ENCODE peak calls at places on chromosomes 6 and 20, in seven cellular contexts. T is AG04450, V is astrocyte of the spinal cord, K is GM12865, S is choroid plexus epithelial cell, G is tibial artery, B is progenitor cell of endocrine pancreas. X is an unnamed sample.

GRCh38 chr20:53738039-53738944 is 144.7 kb upstream of the ZNF217 start:
- DNase-seq in T (peak; percentile 36), V (peak; percentile 80), K (peak; percentile 89), S (peak; percentile 85), G (peak; percentile 41), B (peak; percentile 31), X (peak; percentile 60)

GRCh38 chr6:134984821-134985220 is 34.9 kb upstream of the ALDH8A1 start:
- DNase-seq in T (peak; percentile 8), V (peak; percentile 46), K (no peak), S (peak; percentile 56), G (no peak), B (no peak), X (no peak)

GRCh38 chr20:46284028-46284427 is 24.3 kb downstream of the CDH22 start:
- DNase-seq in T (no peak), V (no peak), K (no peak), S (no peak), G (no peak), B (no peak), X (no peak)

GRCh38 chr6:168716581-168716980 is 275.6 kb downstream of the SMOC2 start:
- DNase-seq in T (no peak), V (no peak), K (no peak), S (no peak), G (no peak), B (no peak), X (no peak)

GRCh38 chr6:148701393-148701774 is 45.4 kb upstream of the UST start:
- DNase-seq in T (no peak), V (no peak), K (no peak), S (no peak), G (no peak), B (no peak), X (no peak)

GRCh38 chr6:145688493-145688905 is 46.8 kb downstream of the EPM2A start:
- DNase-seq in T (peak; percentile 38), V (peak; percentile 81), K (no peak), S (peak; percentile 58), G (no peak), B (no peak), X (no peak)

GRCh38 chr6:43891072-43891870 is 121.3 kb downstream of the VEGFA start:
- DNase-seq in T (no peak), V (no peak), K (no peak), S (no peak), G (no peak), B (no peak), X (no peak)

GRCh38 chr6:84635081-84635745 is 129.2 kb downstream of the TBX18 start:
- DNase-seq in T (no peak), V (peak; percentile 63), K (no peak), S (peak; percentile 79), G (no peak), B (no peak), X (no peak)

GRCh38 chr20:227439-228105 is 514 bp downstream of the DEFB129 start:
- DNase-seq in T (no peak), V (no peak), K (no peak), S (no peak), G (no peak), B (no peak), X (no peak)

GRCh38 chr6:136566007-136566487 is 15.8 kb upstream of the MAP7 start:
- DNase-seq in T (no peak), V (no peak), K (no peak), S (peak; percentile 39), G (no peak), B (no peak), X (no peak)

GRCh38 chr6:135644394-135644793 is 146.9 kb upstream of the AHI1 start:
- DNase-seq in T (no peak), V (no peak), K (no peak), S (no peak), G (no peak), B (no peak), X (no peak)

GRCh38 chr20:24777746-24778145 is 171.3 kb upstream of the CST7 start:
- DNase-seq in T (no peak), V (no peak), K (no peak), S (no peak), G (no peak), B (no peak), X (no peak)

GRCh38 chr20:45745015-45745414 is 22.9 kb downstream of the SPINT4 start:
- DNase-seq in T (no peak), V (no peak), K (no peak), S (no peak), G (no peak), B (no peak), X (no peak)

GRCh38 chr6:81439417-81439816 is 313.1 kb downstream of the TENT5A start:
- DNase-seq in T (no peak), V (no peak), K (no peak), S (no peak), G (no peak), B (no peak), X (no peak)

GRCh38 chr6:76631641-76632040 is 559.2 kb upstream of the IMPG1 start:
- DNase-seq in T (no peak), V (no peak), K (no peak), S (no peak), G (no peak), B (no peak), X (no peak)

GRCh38 chr6:76634695-76635094 is 562.2 kb upstream of the IMPG1 start:
- DNase-seq in T (no peak), V (no peak), K (no peak), S (no peak), G (no peak), B (no peak), X (no peak)

GRCh38 chr6:76633259-76633658 is 560.8 kb upstream of the IMPG1 start:
- DNase-seq in T (no peak), V (no peak), K (no peak), S (no peak), G (no peak), B (no peak), X (no peak)
- TF ChIP-seq CTCF in T (no peak), V (no peak), K (peak; percentile 5), S (no peak), G (no peak), B (peak; percentile 17), X (no peak)

GRCh38 chr20:51541189-51542032 is 1.1 kb downstream of the NFATC2 start:
- DNase-seq in T (no peak), V (peak; percentile 54), K (peak; percentile 71), S (peak; percentile 49), G (peak; percentile 92), B (no peak), X (peak; percentile 62)

GRCh38 chr20:51545515-51545914 is 3.0 kb upstream of the NFATC2 start:
- DNase-seq in T (no peak), V (no peak), K (no peak), S (no peak), G (no peak), B (no peak), X (no peak)

GRCh38 chr20:51542894-51543788 is 622 bp upstream of the NFATC2 start:
- DNase-seq in T (no peak), V (no peak), K (no peak), S (no peak), G (no peak), B (no peak), X (no peak)

GRCh38 chr20:51540585-51540984 is 1.9 kb downstream of the NFATC2 start:
- DNase-seq in T (no peak), V (no peak), K (no peak), S (no peak), G (no peak), B (no peak), X (no peak)

DNA sequence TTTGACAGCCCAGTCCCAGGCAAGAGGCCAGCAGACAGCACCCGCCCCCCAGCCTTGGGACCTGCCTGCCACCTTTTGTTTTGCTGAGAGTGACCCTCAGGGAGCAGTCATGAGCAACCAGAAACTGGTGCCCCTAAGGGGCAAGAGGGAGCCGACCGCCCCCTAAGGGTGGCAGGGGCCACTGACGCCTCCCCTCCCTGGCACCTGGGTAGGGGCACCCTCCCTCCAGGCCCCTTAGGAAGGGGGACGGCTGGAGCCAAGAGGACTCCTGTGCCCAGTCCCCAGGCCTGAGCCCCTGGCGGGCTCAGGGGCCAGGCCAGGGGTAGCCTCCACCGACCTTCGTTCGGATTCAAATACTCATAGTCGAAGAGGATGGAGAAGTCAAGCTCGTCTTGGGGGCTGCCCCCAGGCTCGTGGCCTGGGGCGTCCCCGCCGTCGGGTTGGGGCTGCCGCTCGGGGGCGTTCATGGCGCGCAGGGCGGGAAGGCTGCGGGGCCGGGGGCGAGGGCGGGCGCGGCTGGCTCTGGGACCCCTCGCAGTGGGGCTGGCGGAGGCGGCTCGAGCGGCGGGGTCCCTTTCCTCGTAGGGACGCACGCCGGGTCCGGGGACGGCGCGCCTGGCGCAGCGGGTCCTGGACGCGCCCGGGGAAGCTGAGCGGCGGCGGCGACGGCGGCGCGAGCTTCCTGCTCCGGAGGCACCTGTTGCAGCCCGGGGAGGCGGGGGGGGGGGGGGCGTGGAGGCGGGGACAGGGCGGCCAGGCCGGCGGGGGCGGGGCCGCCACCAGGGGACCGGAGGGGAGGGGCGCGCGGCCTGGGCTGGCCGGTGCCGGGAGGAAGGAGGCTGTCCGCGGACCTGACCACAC is at the start of gene NFATC2:
- DNase-seq in T (no peak), V (no peak), K (peak; percentile 69), S (no peak), G (no peak), B (peak; percentile 37), X (no peak)
- TF ChIP-seq CTCF in T (no peak), V (no peak), K (peak; percentile 50), S (no peak), G (peak; percentile 6), B (peak; percentile 46), X (peak; percentile 22)

GRCh38 chr6:104941694-104942177 is 15.2 kb upstream of the LIN28B start:
- DNase-seq in T (no peak), V (no peak), K (no peak), S (no peak), G (no peak), B (no peak), X (peak; percentile 6)
- TF ChIP-seq CTCF in T (no peak), V (no peak), K (no peak), S (no peak), G (no peak), B (no peak), X (no peak)

GRCh38 chr20:31559704-31560093 is 45.4 kb upstream of the ID1 start:
- DNase-seq in T (no peak), V (no peak), K (no peak), S (peak; percentile 65), G (no peak), B (no peak), X (no peak)

GRCh38 chr20:31551581-31552081 is 37.4 kb downstream of the HM13 start:
- DNase-seq in T (no peak), V (no peak), K (no peak), S (peak; percentile 29), G (no peak), B (no peak), X (no peak)

GRCh38 chr20:31560094-31560899 is 44.8 kb upstream of the ID1 start:
- DNase-seq in T (peak; percentile 62), V (peak; percentile 84), K (peak; percentile 73), S (peak; percentile 93), G (peak; percentile 67), B (peak; percentile 67), X (peak; percentile 87)

GRCh38 chr20:31551163-31551562 is 36.9 kb downstream of the HM13 start:
- DNase-seq in T (no peak), V (no peak), K (no peak), S (no peak), G (no peak), B (no peak), X (no peak)

DNA sequence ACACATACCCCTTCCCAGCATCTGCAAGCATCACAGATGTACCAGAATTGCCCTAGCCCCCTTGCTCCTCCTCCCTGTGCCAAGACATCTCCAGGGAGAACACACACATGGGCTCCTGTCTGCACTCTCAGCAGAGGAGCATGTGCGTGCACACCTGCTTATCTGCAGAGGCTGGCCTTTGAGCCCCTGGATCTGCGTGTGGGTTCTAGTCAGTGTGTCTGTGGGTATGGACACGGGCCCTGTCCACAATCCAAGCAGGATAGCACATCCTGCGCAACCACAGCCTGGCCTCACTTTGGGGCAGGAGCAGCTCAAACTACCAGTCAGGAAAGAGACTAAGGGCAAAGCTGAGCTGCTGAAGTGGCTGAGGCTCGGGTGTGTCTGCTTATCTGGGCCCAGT is 41.0 kb downstream of the HM13 start:
- DNase-seq in T (no peak), V (no peak), K (no peak), S (no peak), G (no peak), B (no peak), X (no peak)
- TF ChIP-seq CTCF in T (no peak), V (no peak), K (no peak), S (no peak), G (no peak), B (no peak), X (no peak)